ENCODE peak calls at places on chromosomes 5 and 9, in four cellular contexts. V, Q, K and D are unnamed samples. For H3K9me3 and H3K27me3, the result is how much of the 10 kb centered on the place peaks cover.

GRCh38 chr5:73140801-73141200 is 20.4 kb downstream of the TMEM171 start:
- DNase-seq in V (no peak), Q (no peak), K (no peak), D (no peak)

GRCh38 chr9:73689091-73689870 is 537.6 kb downstream of the ANXA1 start:
- DNase-seq in V (no peak), Q (no peak), K (peak), D (no peak)

GRCh38 chr5:151123897-151124751 is 33.5 kb downstream of the ANXA6 start:
- DNase-seq in V (peak), Q (no peak), K (peak), D (no peak)

GRCh38 chr5:80777347-80778287 is 122.8 kb upstream of the DHFR start:
- DNase-seq in V (no peak), Q (peak), K (no peak), D (no peak)

GRCh38 chr9:69671904-69672827 is at the start of gene APBA1:
- DNase-seq in V (no peak), Q (peak), K (peak), D (peak)

GRCh38 chr9:88952086-88952615 is 39.1 kb upstream of the S1PR3 start:
- DNase-seq in V (no peak), Q (no peak), K (no peak), D (no peak)

GRCh38 chr5:60340965-60341471 is 358.9 kb downstream of the DEPDC1B start:
- DNase-seq in V (peak), Q (no peak), K (no peak), D (no peak)

GRCh38 chr9:83166369-83166768 is 103.4 kb upstream of the RASEF start:
- DNase-seq in V (no peak), Q (no peak), K (no peak), D (peak)

GRCh38 chr5:169696621-169697517 is 59.8 kb downstream of the DOCK2 start:
- DNase-seq in V (no peak), Q (no peak), K (peak), D (peak)

GRCh38 chr9:99973455-99973854 is 67.0 kb downstream of the STX17 start:
- DNase-seq in V (no peak), Q (no peak), K (no peak), D (no peak)

GRCh38 chr9:91978739-91979414 is 28.8 kb upstream of the ROR2 start:
- DNase-seq in V (no peak), Q (no peak), K (peak), D (peak)

GRCh38 chr9:127264462-127265040 is at the start of gene GARNL3:
- DNase-seq in V (no peak), Q (no peak), K (no peak), D (no peak)

GRCh38 chr5:58019614-58020013 is 440.3 kb downstream of the PLK2 start:
- DNase-seq in V (no peak), Q (no peak), K (peak), D (no peak)

GRCh38 chr9:133924453-133924852 is 67.7 kb downstream of the VAV2 start:
- DNase-seq in V (no peak), Q (no peak), K (no peak), D (no peak)

GRCh38 chr9:133928248-133928764 is 63.8 kb downstream of the VAV2 start:
- DNase-seq in V (no peak), Q (no peak), K (no peak), D (no peak)

GRCh38 chr9:133927041-133927440 is 65.1 kb downstream of the VAV2 start:
- DNase-seq in V (peak), Q (no peak), K (no peak), D (peak)

GRCh38 chr9:133929599-133929998 is 62.5 kb downstream of the VAV2 start:
- DNase-seq in V (no peak), Q (no peak), K (no peak), D (no peak)

DNA sequence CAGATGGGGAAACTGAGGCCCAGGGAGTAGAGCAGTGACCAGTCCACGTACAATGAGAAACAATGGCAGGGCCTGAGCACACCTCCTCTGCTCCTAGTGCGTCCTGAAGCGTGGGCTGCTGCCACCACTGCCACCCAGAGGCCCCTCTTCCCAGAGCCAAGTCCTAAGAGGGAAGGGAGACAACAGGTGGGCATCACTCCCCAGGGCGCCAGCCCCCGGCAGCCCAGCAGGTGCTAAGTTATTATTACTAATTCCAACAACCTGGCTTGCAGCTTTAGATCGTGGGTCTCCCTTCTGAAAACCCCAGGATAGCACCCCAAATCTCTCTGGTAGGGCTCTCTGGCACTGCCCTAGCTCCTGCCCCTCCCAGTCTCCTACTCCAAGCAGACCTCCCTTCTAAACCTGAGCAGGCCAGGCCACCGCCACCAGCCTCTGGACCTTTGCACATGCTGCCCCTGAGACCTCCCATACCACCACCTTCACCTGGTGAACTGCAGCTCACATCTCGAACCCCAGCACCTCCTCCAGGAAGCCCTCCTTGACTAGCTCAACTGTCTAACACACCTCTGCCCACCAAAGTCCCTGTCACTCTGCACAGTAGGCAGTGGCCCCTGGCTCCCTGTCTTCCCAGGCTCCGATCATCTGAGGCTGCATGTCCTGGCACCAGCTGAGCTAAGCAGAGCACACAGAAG is 65.8 kb downstream of the VAV2 start:
- DNase-seq in V (no peak), Q (no peak), K (no peak), D (no peak)
- H3K4me3 ChIP-seq in V (peak), Q (no peak), K (no peak), D (no peak)

GRCh38 chr5:24042688-24043087 is 535.3 kb downstream of the PRDM9 start:
- DNase-seq in V (no peak), Q (no peak), K (no peak), D (no peak)
- H3K9me3 ChIP-seq in V (under half), Q (under half), K (under half), D (under half)

GRCh38 chr5:157188270-157188669 is 7.6 kb downstream of the ITK start:
- DNase-seq in V (no peak), Q (peak), K (no peak), D (no peak)

GRCh38 chr5:157186309-157187045 is 5.8 kb downstream of the ITK start:
- DNase-seq in V (no peak), Q (peak), K (no peak), D (no peak)

GRCh38 chr5:157187046-157187754 is 6.6 kb downstream of the ITK start:
- DNase-seq in V (no peak), Q (peak), K (no peak), D (no peak)

GRCh38 chr5:157193699-157194424 is 13.2 kb downstream of the ITK start:
- DNase-seq in V (no peak), Q (peak), K (no peak), D (no peak)

DNA sequence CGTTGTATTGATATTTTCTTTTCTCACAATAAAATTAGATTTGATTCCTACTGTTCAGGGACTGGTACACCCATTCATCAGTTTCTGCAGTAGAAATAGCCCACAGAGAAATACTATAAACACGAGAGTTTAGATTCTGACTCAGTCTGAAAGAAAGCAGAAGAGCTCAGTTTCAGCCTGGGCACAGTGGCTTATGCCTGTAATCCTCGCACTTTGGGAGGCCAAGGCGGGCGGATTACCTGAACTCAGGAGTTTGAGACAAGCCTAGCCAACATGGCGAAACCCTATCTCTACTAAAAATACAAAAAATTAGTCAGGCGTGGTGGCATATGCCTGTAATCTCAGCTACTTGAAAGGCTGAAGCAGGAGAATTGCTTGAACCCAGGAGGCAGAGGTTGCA is 8.6 kb downstream of the ITK start:
- DNase-seq in V (no peak), Q (no peak), K (no peak), D (no peak)
- H3K27me3 ChIP-seq in V (under half), Q (under half), K (under half), D (under half)

GRCh38 chr5:138755084-138755748 is 2.0 kb downstream of the CTNNA1 start:
- DNase-seq in V (peak), Q (no peak), K (no peak), D (peak)
- H3K4me3 ChIP-seq in V (peak), Q (no peak), K (no peak), D (peak)

GRCh38 chr5:1431021-1431811 is 14.0 kb downstream of the SLC6A3 start:
- DNase-seq in V (no peak), Q (no peak), K (no peak), D (no peak)
- H3K9me3 ChIP-seq in V (under half), Q (under half), K (under half), D (under half)

DNA sequence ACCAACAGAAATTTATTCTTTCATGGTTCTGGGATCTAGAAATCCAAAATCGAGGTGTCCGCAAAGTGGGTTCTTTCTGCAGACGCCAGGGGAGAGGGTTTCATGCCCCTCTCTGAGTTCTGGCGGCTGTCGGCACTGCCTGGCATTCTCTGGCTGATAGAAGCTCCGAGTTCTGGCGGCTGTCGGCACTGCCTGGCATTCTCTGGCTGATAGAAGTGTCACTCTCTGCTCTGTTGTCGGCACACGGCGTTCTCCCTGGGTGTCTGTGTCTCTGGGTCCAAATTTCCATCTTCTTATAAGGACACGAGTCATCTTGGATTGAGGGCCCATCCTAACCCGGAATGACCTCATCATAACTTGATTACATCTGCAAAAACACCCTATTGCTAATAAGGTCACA is 7.6 kb downstream of the GFI1B start:
- DNase-seq in V (no peak), Q (no peak), K (no peak), D (no peak)
- H3K27me3 ChIP-seq in V (under half), Q (under half), K (under half), D (under half)

GRCh38 chr9:95610006-95610785 is 93.4 kb upstream of the PTCH1 start:
- DNase-seq in V (no peak), Q (no peak), K (no peak), D (no peak)

GRCh38 chr9:95606951-95607350 is 90.2 kb upstream of the PTCH1 start:
- DNase-seq in V (no peak), Q (no peak), K (no peak), D (no peak)

GRCh38 chr9:95609426-95609825 is 92.7 kb upstream of the PTCH1 start:
- DNase-seq in V (no peak), Q (no peak), K (no peak), D (no peak)

GRCh38 chr9:95605087-95605486 is 88.3 kb upstream of the PTCH1 start:
- DNase-seq in V (no peak), Q (no peak), K (no peak), D (no peak)

GRCh38 chr9:95605826-95606555 is 89.2 kb upstream of the PTCH1 start:
- DNase-seq in V (no peak), Q (no peak), K (no peak), D (no peak)
- H3K4me3 ChIP-seq in V (no peak), Q (no peak), K (no peak), D (no peak)

GRCh38 chr9:103537426-103537825 is 542.3 kb downstream of the CYLC2 start:
- DNase-seq in V (no peak), Q (no peak), K (no peak), D (no peak)
- H3K9me3 ChIP-seq in V (under half), Q (under half), K (under half), D (under half)

DNA sequence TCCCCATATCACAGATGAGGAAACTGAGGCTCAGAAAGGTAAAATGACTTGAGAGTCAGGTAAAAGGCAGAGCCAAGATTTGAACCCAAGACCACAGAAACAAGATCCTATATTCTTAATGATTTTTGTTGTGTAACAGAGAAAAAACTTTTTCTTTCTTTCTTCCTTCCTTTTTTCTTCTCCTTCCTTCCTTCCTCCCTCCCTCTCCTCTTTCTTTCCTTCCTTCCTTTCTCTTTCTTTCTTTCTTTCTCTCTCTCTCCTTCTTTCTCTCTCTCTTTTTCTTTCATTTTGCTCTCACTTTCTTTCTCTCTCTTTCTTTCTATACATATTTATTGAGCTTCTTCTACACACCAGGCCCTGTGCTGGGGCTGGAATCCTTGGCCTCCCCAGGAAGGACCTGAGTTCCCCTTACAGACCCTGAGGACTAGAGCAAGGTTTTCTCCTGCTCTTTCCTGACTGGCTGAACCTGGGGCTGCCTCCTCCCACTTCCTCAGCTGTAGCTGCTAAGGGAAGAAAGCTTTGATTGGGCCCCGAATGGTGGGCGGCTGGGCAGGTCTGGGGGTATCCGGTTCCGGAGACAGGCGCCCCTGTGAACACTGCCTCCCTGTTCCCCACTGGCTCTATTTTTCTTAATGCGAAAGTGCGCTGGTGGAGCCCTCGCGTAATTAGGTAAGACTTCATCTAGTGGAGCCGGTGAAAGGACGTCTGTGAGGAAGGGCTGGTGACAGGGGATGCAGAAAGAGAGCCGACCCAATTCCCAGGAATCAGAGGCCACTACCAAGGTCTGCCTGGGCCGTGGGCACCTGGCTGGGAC is 27.4 kb upstream of the KIF12 start:
- DNase-seq in V (no peak), Q (no peak), K (no peak), D (no peak)
- H3K27me3 ChIP-seq in V (under half), Q (under half), K (under half), D (under half)

GRCh38 chr5:176529824-176530195 is 7.4 kb downstream of the RNF44 start:
- DNase-seq in V (no peak), Q (peak), K (no peak), D (no peak)

GRCh38 chr5:176530406-176530982 is 6.7 kb downstream of the RNF44 start:
- DNase-seq in V (no peak), Q (no peak), K (no peak), D (no peak)

GRCh38 chr5:176528761-176529115 is 8.5 kb downstream of the RNF44 start:
- DNase-seq in V (no peak), Q (no peak), K (no peak), D (no peak)

GRCh38 chr5:176528301-176528700 is 8.9 kb downstream of the RNF44 start:
- DNase-seq in V (no peak), Q (no peak), K (no peak), D (no peak)

DNA sequence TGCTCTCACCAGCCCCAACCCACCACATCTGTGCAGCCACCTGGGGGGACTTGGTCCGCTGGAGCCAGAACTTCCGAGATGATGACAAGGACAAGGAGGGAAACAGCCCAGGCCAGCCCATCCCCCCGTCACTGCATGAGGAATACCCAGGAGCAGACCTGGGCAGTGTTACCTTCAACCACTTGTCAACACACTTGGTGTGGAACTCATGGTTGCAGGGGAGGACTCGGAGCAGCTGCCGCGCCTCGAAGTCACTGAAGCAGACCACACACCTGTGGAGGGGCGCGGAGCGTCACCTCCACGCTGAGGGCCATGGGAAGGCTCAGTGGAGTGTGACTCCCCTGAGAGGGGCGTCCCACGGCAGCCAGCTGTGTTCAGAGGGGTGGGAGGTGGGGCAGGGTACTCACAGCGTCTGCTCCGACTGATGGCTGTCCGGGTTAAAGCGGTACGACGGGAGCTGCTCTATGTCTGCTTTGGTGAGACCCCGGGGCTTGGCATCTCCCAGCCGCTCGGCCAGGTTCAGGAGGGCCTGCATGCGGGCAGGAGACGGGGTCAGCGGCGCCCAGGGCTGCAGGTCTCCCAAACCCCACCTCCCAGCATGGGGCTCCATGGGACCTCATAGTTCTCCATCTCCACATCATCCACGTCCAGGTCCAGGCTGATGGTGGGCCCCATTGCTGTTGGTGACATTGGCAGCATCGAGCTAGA is 7.9 kb downstream of the RNF44 start:
- DNase-seq in V (no peak), Q (no peak), K (no peak), D (no peak)
- H3K4me3 ChIP-seq in V (no peak), Q (no peak), K (no peak), D (no peak)